ENCODE peak calls at places on chromosomes 6 and 20, in eight cellular contexts. Y, M, E, G, F, C, T and D are unnamed samples.

GRCh38 chr6:20447581-20448132 is 46.0 kb downstream of the E2F3 start:
- DNase-seq in Y (no peak), M (no peak), E (no peak), G (no peak), F (no peak), C (no peak), T (no peak), D (no peak)

GRCh38 chr6:7784706-7785105 is 58.8 kb downstream of the BMP6 start:
- DNase-seq in Y (no peak), M (no peak), E (no peak), G (no peak), F (no peak), C (no peak), T (no peak), D (no peak)

GRCh38 chr6:37141291-37142046 is 28.5 kb upstream of the PIM1 start:
- DNase-seq in Y (no peak), M (peak), E (no peak), G (no peak), F (peak), C (no peak), T (no peak), D (no peak)

GRCh38 chr6:1576711-1577110 is 33.0 kb upstream of the FOXC1 start:
- DNase-seq in Y (no peak), M (no peak), E (no peak), G (no peak), F (no peak), C (no peak), T (no peak), D (no peak)

GRCh38 chr6:134374486-134374885 is 56.6 kb upstream of the SGK1 start:
- DNase-seq in Y (no peak), M (no peak), E (no peak), G (no peak), F (no peak), C (no peak), T (no peak), D (peak)

GRCh38 chr20:38114353-38114791 is 50.7 kb downstream of the TGM2 start:
- DNase-seq in Y (no peak), M (no peak), E (no peak), G (no peak), F (no peak), C (no peak), T (no peak), D (no peak)

GRCh38 chr6:146526192-146526591 is 17.4 kb upstream of the RAB32 start:
- DNase-seq in Y (no peak), M (no peak), E (no peak), G (no peak), F (no peak), C (no peak), T (no peak), D (no peak)

GRCh38 chr20:10716855-10717254 is 43.1 kb upstream of the JAG1 start:
- DNase-seq in Y (no peak), M (no peak), E (no peak), G (no peak), F (no peak), C (no peak), T (no peak), D (no peak)

GRCh38 chr6:114063956-114064355 is 93.0 kb upstream of the HDAC2 start:
- DNase-seq in Y (no peak), M (no peak), E (no peak), G (no peak), F (no peak), C (no peak), T (no peak), D (no peak)

GRCh38 chr6:44034391-44034861 is 92.8 kb downstream of the MRPL14 start:
- DNase-seq in Y (no peak), M (no peak), E (no peak), G (no peak), F (peak), C (no peak), T (peak), D (no peak)

GRCh38 chr6:131096786-131097185 is 33.7 kb upstream of the EPB41L2 start:
- DNase-seq in Y (no peak), M (no peak), E (no peak), G (no peak), F (no peak), C (no peak), T (no peak), D (no peak)

GRCh38 chr20:40309731-40310130 is 379.3 kb downstream of the MAFB start:
- DNase-seq in Y (no peak), M (no peak), E (no peak), G (no peak), F (no peak), C (no peak), T (no peak), D (no peak)

GRCh38 chr6:30740993-30741784 is 1.3 kb downstream of the FLOT1 start:
- DNase-seq in Y (no peak), M (no peak), E (no peak), G (no peak), F (no peak), C (no peak), T (no peak), D (no peak)

GRCh38 chr6:138863331-138863730 is 67.4 kb downstream of the ECT2L start:
- DNase-seq in Y (no peak), M (no peak), E (no peak), G (no peak), F (no peak), C (no peak), T (no peak), D (no peak)

GRCh38 chr6:152594726-152595125 is 42.4 kb downstream of the SYNE1 start:
- DNase-seq in Y (no peak), M (no peak), E (no peak), G (no peak), F (no peak), C (no peak), T (no peak), D (no peak)

GRCh38 chr20:48409216-48409615 is 418.6 kb downstream of the PREX1 start:
- DNase-seq in Y (no peak), M (no peak), E (no peak), G (no peak), F (no peak), C (no peak), T (no peak), D (no peak)

GRCh38 chr6:147281895-147282565 is 77.8 kb downstream of the STXBP5 start:
- DNase-seq in Y (no peak), M (no peak), E (no peak), G (no peak), F (no peak), C (no peak), T (no peak), D (no peak)

GRCh38 chr6:10809098-10809497 is 29.2 kb downstream of the MAK start:
- DNase-seq in Y (no peak), M (no peak), E (no peak), G (no peak), F (no peak), C (no peak), T (no peak), D (no peak)

GRCh38 chr6:127349980-127350379 is 6.6 kb upstream of the ECHDC1 start:
- DNase-seq in Y (no peak), M (no peak), E (no peak), G (no peak), F (no peak), C (no peak), T (no peak), D (no peak)

GRCh38 chr20:38044685-38045084 is 11.1 kb downstream of the RPRD1B start:
- DNase-seq in Y (no peak), M (no peak), E (no peak), G (no peak), F (no peak), C (no peak), T (no peak), D (no peak)

GRCh38 chr6:155646443-155646842 is 190.8 kb upstream of the NOX3 start:
- DNase-seq in Y (no peak), M (no peak), E (no peak), G (no peak), F (no peak), C (no peak), T (no peak), D (no peak)

GRCh38 chr6:128112494-128112893 is 211.6 kb upstream of the THEMIS start:
- DNase-seq in Y (no peak), M (no peak), E (no peak), G (no peak), F (no peak), C (no peak), T (no peak), D (no peak)

GRCh38 chr20:37007898-37008649 is 56.6 kb upstream of the SAMHD1 start:
- DNase-seq in Y (no peak), M (no peak), E (no peak), G (no peak), F (no peak), C (peak), T (no peak), D (no peak)

GRCh38 chr20:49270177-49270576 is 7.7 kb downstream of the ZNFX1 start:
- DNase-seq in Y (no peak), M (no peak), E (no peak), G (no peak), F (no peak), C (no peak), T (no peak), D (no peak)

GRCh38 chr6:106168097-106168888 is 82.2 kb downstream of the PRDM1 start:
- DNase-seq in Y (no peak), M (no peak), E (no peak), G (no peak), F (no peak), C (no peak), T (no peak), D (no peak)

GRCh38 chr6:124987999-124988591 is 25.9 kb downstream of the RNF217 start:
- DNase-seq in Y (no peak), M (no peak), E (no peak), G (no peak), F (no peak), C (no peak), T (no peak), D (no peak)

GRCh38 chr6:165889636-165890403 is 226.8 kb upstream of the PDE10A start:
- DNase-seq in Y (peak), M (peak), E (no peak), G (no peak), F (peak), C (no peak), T (no peak), D (no peak)

GRCh38 chr20:973785-974194 is 28.3 kb downstream of the RSPO4 start:
- DNase-seq in Y (peak), M (no peak), E (no peak), G (no peak), F (peak), C (peak), T (no peak), D (no peak)
- TF ChIP-seq CTCF in Y (peak), M (no peak), E (no peak), G (no peak), F (peak), C (peak), T (peak), D (no peak)

DNA sequence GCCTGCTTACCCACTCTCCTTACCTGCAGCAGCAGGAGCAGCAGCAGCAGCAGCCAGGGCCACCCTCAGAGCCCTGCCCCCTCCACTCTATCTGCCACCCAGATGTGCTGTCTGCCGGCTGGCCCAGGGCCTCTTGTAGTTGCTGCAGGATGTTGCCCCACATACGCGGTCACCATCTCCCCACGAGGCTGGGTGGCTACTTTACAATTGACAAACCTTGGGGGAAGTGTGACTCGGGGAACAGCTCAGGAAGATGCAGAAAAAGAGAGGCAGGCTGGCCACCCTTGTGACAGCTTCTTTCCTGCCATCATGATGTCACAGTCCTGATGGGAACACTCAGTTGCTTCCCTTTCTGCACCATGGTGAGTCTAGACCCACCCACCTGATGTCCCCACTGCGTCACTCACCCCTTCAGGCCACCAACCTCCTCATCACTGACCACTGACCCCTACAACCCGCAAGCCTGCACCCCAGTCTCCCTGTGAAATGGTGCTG is 14.5 kb downstream of the TREM1 start:
- DNase-seq in Y (no peak), M (no peak), E (no peak), G (no peak), F (no peak), C (no peak), T (peak), D (no peak)
- TF ChIP-seq CTCF in Y (no peak), M (no peak), E (no peak), G (no peak), F (no peak), C (no peak), T (no peak), D (no peak)

GRCh38 chr6:108250240-108250866 is 10.5 kb downstream of the SNX3 start:
- DNase-seq in Y (no peak), M (no peak), E (no peak), G (no peak), F (peak), C (no peak), T (no peak), D (no peak)
- TF ChIP-seq CTCF in Y (peak), M (no peak), E (no peak), G (no peak), F (peak), C (no peak), T (no peak), D (no peak)

GRCh38 chr6:41071501-41071922 is 644 bp downstream of the OARD1 start:
- DNase-seq in Y (peak), M (no peak), E (no peak), G (no peak), F (no peak), C (no peak), T (peak), D (no peak)
- TF ChIP-seq CTCF in Y (no peak), M (no peak), E (no peak), G (no peak), F (peak), C (no peak), T (no peak), D (no peak)

GRCh38 chr6:89299451-89299850 is 15.6 kb downstream of the GABRR2 start:
- DNase-seq in Y (no peak), M (no peak), E (no peak), G (no peak), F (peak), C (peak), T (no peak), D (no peak)

GRCh38 chr6:89301586-89302194 is 13.4 kb downstream of the GABRR2 start:
- DNase-seq in Y (no peak), M (no peak), E (no peak), G (no peak), F (no peak), C (no peak), T (no peak), D (no peak)

GRCh38 chr6:89302936-89303335 is 12.2 kb downstream of the GABRR2 start:
- DNase-seq in Y (no peak), M (no peak), E (no peak), G (no peak), F (no peak), C (peak), T (no peak), D (no peak)

GRCh38 chr6:89298680-89299450 is 16.2 kb downstream of the GABRR2 start:
- DNase-seq in Y (no peak), M (no peak), E (no peak), G (no peak), F (peak), C (peak), T (no peak), D (no peak)

DNA sequence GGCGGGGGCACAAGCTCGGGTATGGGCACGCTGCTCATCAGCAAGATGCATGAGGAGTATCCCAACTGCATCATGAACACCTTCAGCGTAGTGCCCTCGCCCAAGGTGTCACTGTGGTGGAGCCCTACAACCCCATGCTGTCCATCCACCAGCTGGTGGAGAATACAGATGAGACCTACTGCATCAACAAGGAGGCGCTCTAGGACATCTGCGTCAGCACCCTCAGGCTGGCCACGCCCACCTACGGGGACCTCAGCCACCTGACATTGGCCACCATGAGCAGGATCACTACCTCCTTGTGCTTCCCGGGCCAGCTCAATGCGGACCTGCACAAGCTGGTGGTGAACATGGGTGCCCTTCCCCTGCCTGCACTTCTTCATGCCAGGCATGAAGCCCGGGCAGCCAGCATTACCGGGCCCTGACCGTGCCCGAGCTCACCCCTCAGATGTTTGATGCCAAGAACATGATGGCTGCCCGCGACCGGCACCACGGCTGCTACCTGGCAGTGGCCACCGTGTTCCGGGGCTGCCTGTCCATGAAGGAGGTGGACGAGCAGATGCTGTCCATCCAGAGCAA is 12.8 kb downstream of the GABRR2 start:
- DNase-seq in Y (no peak), M (no peak), E (no peak), G (no peak), F (no peak), C (peak), T (no peak), D (no peak)
- TF ChIP-seq CTCF in Y (no peak), M (no peak), E (no peak), G (no peak), F (no peak), C (no peak), T (no peak), D (no peak)

GRCh38 chr6:13395272-13396237 is 67.2 kb upstream of the TBC1D7 start:
- DNase-seq in Y (no peak), M (peak), E (peak), G (peak), F (peak), C (peak), T (peak), D (peak)
- TF ChIP-seq CTCF in Y (no peak), M (no peak), E (no peak), G (no peak), F (no peak), C (no peak), T (no peak), D (no peak)

DNA sequence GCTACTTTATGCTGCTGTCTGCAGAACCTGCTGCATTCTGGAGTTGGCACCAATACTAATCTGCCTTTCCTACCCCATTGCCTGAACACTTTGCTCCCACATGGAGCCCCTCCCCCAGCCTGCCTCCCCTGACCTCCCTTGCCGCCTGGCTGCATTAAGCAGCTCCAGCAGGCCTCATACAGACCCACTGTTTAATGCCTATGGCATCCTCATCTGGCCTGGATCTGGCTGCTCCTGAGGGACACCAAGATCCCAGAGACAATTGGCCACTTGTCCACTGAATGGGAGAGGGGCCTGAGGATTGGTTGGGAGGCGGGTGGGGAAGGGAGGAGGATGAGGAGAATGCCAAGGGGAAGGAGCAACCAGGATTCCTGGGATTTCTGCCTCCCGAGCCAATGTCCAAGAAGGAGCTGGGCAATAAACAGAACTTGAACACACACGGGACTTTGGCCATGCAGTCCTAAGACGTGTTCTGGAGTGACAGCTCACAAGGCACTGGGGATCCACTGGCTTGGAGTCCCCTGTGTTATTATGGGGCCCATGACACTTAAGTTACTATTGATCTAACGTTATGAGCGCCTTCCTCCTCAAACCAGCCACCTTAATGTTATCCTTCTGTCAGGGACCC is 10.4 kb upstream of the KCNK5 start:
- DNase-seq in Y (no peak), M (no peak), E (no peak), G (no peak), F (peak), C (no peak), T (no peak), D (no peak)
- TF ChIP-seq CTCF in Y (no peak), M (no peak), E (no peak), G (no peak), F (no peak), C (no peak), T (no peak), D (no peak)

DNA sequence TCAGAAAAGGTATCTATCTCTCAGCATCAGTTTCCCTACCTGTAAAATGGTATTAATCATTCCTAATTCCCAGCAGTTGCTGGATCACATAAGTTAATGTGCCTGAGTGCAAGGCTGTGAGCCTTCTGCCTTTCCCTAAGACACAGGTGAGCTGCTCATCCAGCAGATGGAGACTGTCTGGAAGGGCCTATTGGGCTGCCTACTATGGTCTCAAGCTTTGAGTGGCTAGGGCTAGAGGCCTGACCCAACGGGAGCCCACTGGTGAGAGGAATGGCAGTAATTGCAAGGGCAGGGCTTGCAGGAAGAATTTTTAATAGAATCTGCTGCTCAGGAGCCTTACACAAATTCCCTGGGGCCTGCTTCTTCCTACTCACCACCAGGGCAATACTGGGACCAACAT is 4.3 kb downstream of the KHDC1 start:
- DNase-seq in Y (no peak), M (no peak), E (no peak), G (no peak), F (no peak), C (no peak), T (no peak), D (no peak)
- TF ChIP-seq CTCF in Y (no peak), M (no peak), E (no peak), G (no peak), F (peak), C (no peak), T (no peak), D (no peak)